ENCODE peak calls at places on chromosomes 7 and 10, in eight cellular contexts. N, C, V, L, Z, Q, M and A are unnamed samples. For H3K9me3 and H3K36me3, the result is how much of the 10 kb centered on the place peaks cover.

GRCh38 chr10:48369501-48369900 is 63.0 kb downstream of the MAPK8 start:
- DNase-seq in N (no peak), C (no peak), V (no peak), L (no peak), Z (no peak), Q (no peak), M (no peak), A (no peak)

GRCh38 chr10:11225935-11226334 is 208.3 kb downstream of the CELF2 start:
- DNase-seq in N (no peak), C (no peak), V (peak), L (peak), Z (peak), Q (peak), M (no peak), A (no peak)

GRCh38 chr10:103668351-103669242 is 175.1 kb downstream of the NEURL1 start:
- DNase-seq in N (no peak), C (peak), V (no peak), L (peak), Z (peak), Q (peak), M (peak), A (no peak)

GRCh38 chr7:50531401-50531906 is 33.8 kb downstream of the DDC start:
- DNase-seq in N (peak), C (no peak), V (no peak), L (no peak), Z (no peak), Q (peak), M (no peak), A (no peak)

GRCh38 chr7:140383954-140384713 is 14.2 kb downstream of the SLC37A3 start:
- DNase-seq in N (no peak), C (no peak), V (no peak), L (no peak), Z (no peak), Q (no peak), M (no peak), A (no peak)

GRCh38 chr10:61789031-61789430 is 112.5 kb upstream of the ARID5B start:
- DNase-seq in N (no peak), C (no peak), V (no peak), L (no peak), Z (no peak), Q (no peak), M (no peak), A (no peak)

GRCh38 chr7:13777242-13777641 is 212.2 kb downstream of the ETV1 start:
- DNase-seq in N (no peak), C (no peak), V (no peak), L (no peak), Z (no peak), Q (no peak), M (no peak), A (no peak)

GRCh38 chr10:104328916-104329710 is 9.2 kb downstream of the ITPRIP start:
- DNase-seq in N (peak), C (no peak), V (peak), L (peak), Z (no peak), Q (no peak), M (peak), A (peak)

GRCh38 chr10:43133196-43133808 is 4.9 kb upstream of the CSGALNACT2 start:
- DNase-seq in N (no peak), C (no peak), V (no peak), L (no peak), Z (no peak), Q (no peak), M (no peak), A (no peak)

GRCh38 chr7:138890782-138891445 is 90.3 kb downstream of the KIAA1549 start:
- DNase-seq in N (peak), C (peak), V (no peak), L (no peak), Z (no peak), Q (no peak), M (no peak), A (no peak)

GRCh38 chr7:68063171-68063570 is 1066.5 kb downstream of the TYW1 start:
- DNase-seq in N (no peak), C (no peak), V (no peak), L (no peak), Z (no peak), Q (no peak), M (peak), A (no peak)

GRCh38 chr10:106082865-106083264 is 1081.6 kb downstream of the SORCS1 start:
- DNase-seq in N (no peak), C (no peak), V (no peak), L (no peak), Z (no peak), Q (no peak), M (no peak), A (no peak)

GRCh38 chr10:81874878-81875679 is at the start of gene NRG3:
- DNase-seq in N (no peak), C (no peak), V (no peak), L (no peak), Z (no peak), Q (no peak), M (no peak), A (no peak)

GRCh38 chr7:5500056-5500776 is 76.6 kb upstream of the TNRC18 start:
- DNase-seq in N (no peak), C (no peak), V (no peak), L (no peak), Z (no peak), Q (no peak), M (no peak), A (peak)

GRCh38 chr7:32890553-32891045 is 961 bp downstream of the KBTBD2 start:
- DNase-seq in N (no peak), C (no peak), V (peak), L (no peak), Z (peak), Q (peak), M (peak), A (peak)
- H3K4me3 ChIP-seq in N (peak), C (peak), V (peak), L (peak), Z (peak), Q (peak), M (peak), A (peak)

GRCh38 chr7:158375034-158375433 is 212.6 kb downstream of the PTPRN2 start:
- DNase-seq in N (no peak), C (no peak), V (no peak), L (no peak), Z (no peak), Q (no peak), M (no peak), A (no peak)

GRCh38 chr7:158374586-158374985 is 213.0 kb downstream of the PTPRN2 start:
- DNase-seq in N (no peak), C (no peak), V (no peak), L (no peak), Z (no peak), Q (no peak), M (no peak), A (peak)

GRCh38 chr7:158378978-158379377 is 208.6 kb downstream of the PTPRN2 start:
- DNase-seq in N (no peak), C (no peak), V (no peak), L (no peak), Z (no peak), Q (no peak), M (no peak), A (no peak)

GRCh38 chr7:158381956-158382355 is 205.7 kb downstream of the PTPRN2 start:
- DNase-seq in N (no peak), C (no peak), V (no peak), L (no peak), Z (no peak), Q (no peak), M (no peak), A (no peak)

DNA sequence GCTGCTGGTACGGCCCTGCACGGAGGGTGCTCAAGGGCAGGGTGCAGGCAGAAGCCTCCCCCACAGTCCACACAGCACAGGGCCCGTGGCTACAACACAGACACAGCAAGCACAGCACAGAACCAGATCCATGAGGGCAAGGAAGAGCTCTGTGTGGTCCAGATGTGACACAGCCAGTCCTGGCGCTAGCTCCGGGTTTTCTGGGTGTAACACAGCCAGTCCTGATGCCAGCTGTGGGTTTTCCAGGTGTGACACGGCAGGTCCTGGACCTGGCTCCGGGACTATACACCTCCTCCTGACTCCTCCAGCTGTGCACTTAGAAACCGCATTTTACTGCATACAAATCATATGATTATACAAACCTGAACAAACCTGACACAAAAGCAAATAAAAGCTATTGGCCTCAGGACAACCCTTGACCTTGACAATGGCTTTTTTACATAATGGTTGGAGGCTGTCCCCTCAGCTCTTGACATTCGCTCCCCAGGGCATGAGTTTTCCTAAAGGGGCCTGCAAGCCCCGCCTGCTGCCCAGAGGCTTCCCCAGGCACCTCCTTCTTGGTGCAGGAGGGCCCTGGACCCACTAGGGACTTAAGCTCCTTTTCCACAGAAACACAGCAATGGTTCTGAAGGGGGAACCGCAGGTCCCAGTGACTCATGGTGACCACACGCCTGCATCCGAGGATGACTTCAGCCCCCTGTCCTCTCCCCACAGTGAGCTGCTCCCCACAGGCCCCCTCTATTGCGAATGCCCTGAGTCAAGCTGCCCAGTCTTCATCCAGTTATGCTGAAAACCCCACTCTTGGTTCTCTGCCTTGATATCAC is 209.6 kb downstream of the PTPRN2 start:
- DNase-seq in N (no peak), C (no peak), V (no peak), L (no peak), Z (no peak), Q (no peak), M (no peak), A (no peak)
- H3K9me3 ChIP-seq in N (under half), C (under half), V (under half), L (under half), Z (under half), Q (under half), M (under half), A (under half)

GRCh38 chr10:122197823-122198222 is 73.3 kb upstream of the BTBD16 start:
- DNase-seq in N (no peak), C (no peak), V (no peak), L (no peak), Z (no peak), Q (no peak), M (no peak), A (no peak)
- H3K36me3 ChIP-seq in N (under half), C (half or more), V (under half), L (half or more), Z (under half), Q (under half), M (under half), A (under half)

GRCh38 chr7:100613447-100614185 is 1.3 kb downstream of the MOSPD3 start:
- DNase-seq in N (no peak), C (no peak), V (no peak), L (no peak), Z (no peak), Q (no peak), M (no peak), A (no peak)
- H3K4me3 ChIP-seq in N (peak), C (peak), V (peak), L (peak), Z (no peak), Q (no peak), M (peak), A (no peak)

GRCh38 chr7:157874208-157874816 is 537.5 kb downstream of the DNAJB6 start:
- DNase-seq in N (no peak), C (no peak), V (no peak), L (no peak), Z (no peak), Q (no peak), M (no peak), A (no peak)

GRCh38 chr7:157875230-157876179 is 538.7 kb downstream of the DNAJB6 start:
- DNase-seq in N (no peak), C (no peak), V (peak), L (no peak), Z (no peak), Q (peak), M (peak), A (peak)

GRCh38 chr7:157876469-157877285 is 539.9 kb downstream of the DNAJB6 start:
- DNase-seq in N (no peak), C (no peak), V (no peak), L (no peak), Z (no peak), Q (no peak), M (peak), A (peak)

GRCh38 chr7:157874870-157875229 is 538.0 kb downstream of the DNAJB6 start:
- DNase-seq in N (no peak), C (no peak), V (no peak), L (no peak), Z (no peak), Q (no peak), M (no peak), A (no peak)

DNA sequence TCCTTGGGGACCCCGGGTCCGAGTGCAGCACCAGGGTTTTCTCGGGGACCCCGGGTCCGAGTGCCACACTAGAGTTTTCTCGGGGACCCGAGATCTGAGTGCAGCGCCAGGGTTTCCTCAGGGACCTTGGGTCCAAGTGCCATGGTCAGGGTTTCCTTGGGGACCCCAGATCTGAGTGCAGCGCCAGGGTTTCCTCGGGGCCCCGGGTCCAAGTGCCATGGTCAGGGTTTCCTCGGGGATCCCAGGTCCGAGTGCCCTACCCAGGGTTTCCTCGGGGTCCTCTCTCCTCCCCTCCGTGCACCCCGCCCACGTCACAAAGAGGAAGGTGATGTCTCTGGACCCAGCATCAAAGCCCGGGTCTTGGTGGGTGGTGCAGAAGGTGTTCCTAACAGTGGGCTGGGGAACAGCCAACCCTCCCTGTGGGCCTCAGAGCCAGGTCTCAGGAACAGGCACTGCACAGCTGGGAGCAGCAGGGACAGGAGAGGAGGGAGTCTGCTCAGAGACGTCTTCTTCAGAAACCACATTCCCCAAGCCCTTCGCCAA is 540.6 kb downstream of the DNAJB6 start:
- DNase-seq in N (no peak), C (no peak), V (no peak), L (no peak), Z (no peak), Q (no peak), M (no peak), A (no peak)
- H3K9me3 ChIP-seq in N (under half), C (under half), V (under half), L (under half), Z (under half), Q (under half), M (under half), A (under half)